ENCODE peak calls at places on chromosome 12, in seven cellular contexts. One of them, this sample, is unnamed.

GRCh38 chr12:27821259-27821973 is 41.4 kb upstream of the MANSC4 start:
- DNase-seq in left ventricle myocardium inferior: no peak
- DNase-seq in cardiac fibroblast: peak; percentile 93
- DNase-seq in GM12864: peak; percentile 37
- DNase-seq in fibroblast of villous mesenchyme: peak; percentile 76
- DNase-seq in lower lobe of right lung: no peak
- DNase-seq in dorsolateral prefrontal cortex: peak; percentile 14
- DNase-seq in this sample: peak; percentile 87

GRCh38 chr12:56840922-56841321 is 77.8 kb downstream of the HSD17B6 start:
- DNase-seq in left ventricle myocardium inferior: no peak
- DNase-seq in cardiac fibroblast: peak; percentile 46
- DNase-seq in GM12864: no peak
- DNase-seq in fibroblast of villous mesenchyme: peak; percentile 40
- DNase-seq in lower lobe of right lung: no peak
- DNase-seq in dorsolateral prefrontal cortex: no peak
- DNase-seq in this sample: peak; percentile 7

GRCh38 chr12:55188974-55189556 is 31.8 kb upstream of the OR10A7 start:
- DNase-seq in left ventricle myocardium inferior: no peak
- DNase-seq in cardiac fibroblast: peak; percentile 89
- DNase-seq in GM12864: peak; percentile 49
- DNase-seq in fibroblast of villous mesenchyme: peak; percentile 77
- DNase-seq in lower lobe of right lung: no peak
- DNase-seq in dorsolateral prefrontal cortex: peak; percentile 11
- DNase-seq in this sample: peak; percentile 80

GRCh38 chr12:3202734-3203446 is 125.7 kb downstream of the TSPAN9 start:
- DNase-seq in left ventricle myocardium inferior: no peak
- DNase-seq in cardiac fibroblast: peak; percentile 55
- DNase-seq in GM12864: no peak
- DNase-seq in fibroblast of villous mesenchyme: peak; percentile 59
- DNase-seq in lower lobe of right lung: no peak
- DNase-seq in dorsolateral prefrontal cortex: peak; percentile 83
- DNase-seq in this sample: peak; percentile 40

GRCh38 chr12:2960996-2961616 is 1.9 kb downstream of the TEAD4 start:
- DNase-seq in left ventricle myocardium inferior: no peak
- DNase-seq in cardiac fibroblast: peak; percentile 14
- DNase-seq in GM12864: no peak
- DNase-seq in fibroblast of villous mesenchyme: no peak
- DNase-seq in lower lobe of right lung: no peak
- DNase-seq in dorsolateral prefrontal cortex: no peak
- DNase-seq in this sample: no peak

GRCh38 chr12:32365473-32366064 is 33.8 kb upstream of the FGD4 start:
- DNase-seq in left ventricle myocardium inferior: peak; percentile 23
- DNase-seq in cardiac fibroblast: peak; percentile 88
- DNase-seq in GM12864: peak; percentile 33
- DNase-seq in fibroblast of villous mesenchyme: peak; percentile 79
- DNase-seq in lower lobe of right lung: no peak
- DNase-seq in dorsolateral prefrontal cortex: peak; percentile 37
- DNase-seq in this sample: peak; percentile 81

GRCh38 chr12:120951-121350 is 54.4 kb downstream of the IQSEC3 start:
- DNase-seq in left ventricle myocardium inferior: no peak
- DNase-seq in cardiac fibroblast: no peak
- DNase-seq in GM12864: no peak
- DNase-seq in fibroblast of villous mesenchyme: no peak
- DNase-seq in lower lobe of right lung: peak; percentile 3
- DNase-seq in dorsolateral prefrontal cortex: no peak
- DNase-seq in this sample: no peak

GRCh38 chr12:2064078-2064507 is 11.3 kb downstream of the CACNA1C start:
- DNase-seq in left ventricle myocardium inferior: no peak
- DNase-seq in cardiac fibroblast: peak; percentile 47
- DNase-seq in GM12864: peak; percentile 27
- DNase-seq in fibroblast of villous mesenchyme: peak; percentile 63
- DNase-seq in lower lobe of right lung: no peak
- DNase-seq in dorsolateral prefrontal cortex: no peak
- DNase-seq in this sample: peak; percentile 49

GRCh38 chr12:121955258-121956040 is 37.1 kb downstream of the CFAP251 start:
- DNase-seq in left ventricle myocardium inferior: no peak
- DNase-seq in cardiac fibroblast: peak; percentile 48
- DNase-seq in GM12864: no peak
- DNase-seq in fibroblast of villous mesenchyme: no peak
- DNase-seq in lower lobe of right lung: no peak
- DNase-seq in dorsolateral prefrontal cortex: no peak
- DNase-seq in this sample: peak; percentile 51

GRCh38 chr12:132162508-132163031 is 18.3 kb downstream of the NOC4L start:
- DNase-seq in left ventricle myocardium inferior: no peak
- DNase-seq in cardiac fibroblast: peak; percentile 84
- DNase-seq in GM12864: no peak
- DNase-seq in fibroblast of villous mesenchyme: peak; percentile 75
- DNase-seq in lower lobe of right lung: peak; percentile 59
- DNase-seq in dorsolateral prefrontal cortex: no peak
- DNase-seq in this sample: peak; percentile 79

GRCh38 chr12:85191-85666 is 18.7 kb downstream of the IQSEC3 start:
- DNase-seq in left ventricle myocardium inferior: no peak
- DNase-seq in cardiac fibroblast: no peak
- DNase-seq in GM12864: no peak
- DNase-seq in fibroblast of villous mesenchyme: no peak
- DNase-seq in lower lobe of right lung: no peak
- DNase-seq in dorsolateral prefrontal cortex: peak; percentile 87
- DNase-seq in this sample: no peak

GRCh38 chr12:63206494-63206893 is 55.5 kb upstream of the AVPR1A start:
- DNase-seq in left ventricle myocardium inferior: no peak
- DNase-seq in cardiac fibroblast: no peak
- DNase-seq in GM12864: no peak
- DNase-seq in fibroblast of villous mesenchyme: no peak
- DNase-seq in lower lobe of right lung: no peak
- DNase-seq in dorsolateral prefrontal cortex: no peak
- DNase-seq in this sample: no peak

GRCh38 chr12:9106067-9106466 is 9.7 kb downstream of the A2M start:
- DNase-seq in left ventricle myocardium inferior: no peak
- DNase-seq in cardiac fibroblast: no peak
- DNase-seq in GM12864: no peak
- DNase-seq in fibroblast of villous mesenchyme: no peak
- DNase-seq in lower lobe of right lung: no peak
- DNase-seq in dorsolateral prefrontal cortex: no peak
- DNase-seq in this sample: no peak
- H3K4me3 ChIP-seq in left ventricle myocardium inferior: no peak overlapping the region
- H3K4me3 ChIP-seq in cardiac fibroblast: no peak overlapping the region
- H3K4me3 ChIP-seq in GM12864: no peak overlapping the region
- H3K4me3 ChIP-seq in fibroblast of villous mesenchyme: no peak overlapping the region
- H3K4me3 ChIP-seq in lower lobe of right lung: no peak overlapping the region
- H3K4me3 ChIP-seq in dorsolateral prefrontal cortex: no peak overlapping the region
- H3K4me3 ChIP-seq in this sample: no peak overlapping the region

DNA sequence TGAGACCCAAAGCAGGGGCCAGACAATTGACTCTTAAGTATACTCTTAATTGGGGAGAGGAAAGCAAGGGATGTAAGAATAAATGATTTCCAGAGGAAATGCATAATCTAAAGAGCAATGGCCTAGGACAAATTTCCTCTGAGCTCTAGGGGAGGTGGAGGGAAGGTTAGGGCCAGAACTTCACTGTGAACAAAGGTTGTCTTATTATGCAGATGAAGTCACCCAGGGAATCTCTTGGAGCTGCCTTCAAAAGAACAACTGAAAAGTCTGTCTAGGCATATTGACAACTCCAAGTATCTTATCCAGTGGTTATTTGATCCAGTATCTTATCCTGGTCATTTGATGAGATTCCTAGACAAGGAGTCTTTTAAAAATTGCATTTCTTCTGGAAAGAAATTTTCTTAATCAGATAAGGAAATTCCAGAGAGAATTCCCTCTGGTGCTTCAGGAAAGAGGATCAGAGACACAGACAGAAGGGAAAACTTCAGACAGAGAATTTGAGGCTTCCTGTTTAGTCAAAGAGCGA is 16.5 kb upstream of the SMIM10L1 start:
- DNase-seq in left ventricle myocardium inferior: no peak
- DNase-seq in cardiac fibroblast: no peak
- DNase-seq in GM12864: no peak
- DNase-seq in fibroblast of villous mesenchyme: no peak
- DNase-seq in lower lobe of right lung: no peak
- DNase-seq in dorsolateral prefrontal cortex: no peak
- DNase-seq in this sample: no peak
- TF ChIP-seq CTCF in left ventricle myocardium inferior: no peak
- TF ChIP-seq CTCF in cardiac fibroblast: no peak
- TF ChIP-seq CTCF in GM12864: no peak
- TF ChIP-seq CTCF in fibroblast of villous mesenchyme: no peak
- TF ChIP-seq CTCF in lower lobe of right lung: no peak
- TF ChIP-seq CTCF in dorsolateral prefrontal cortex: no peak
- TF ChIP-seq CTCF in this sample: no peak

DNA sequence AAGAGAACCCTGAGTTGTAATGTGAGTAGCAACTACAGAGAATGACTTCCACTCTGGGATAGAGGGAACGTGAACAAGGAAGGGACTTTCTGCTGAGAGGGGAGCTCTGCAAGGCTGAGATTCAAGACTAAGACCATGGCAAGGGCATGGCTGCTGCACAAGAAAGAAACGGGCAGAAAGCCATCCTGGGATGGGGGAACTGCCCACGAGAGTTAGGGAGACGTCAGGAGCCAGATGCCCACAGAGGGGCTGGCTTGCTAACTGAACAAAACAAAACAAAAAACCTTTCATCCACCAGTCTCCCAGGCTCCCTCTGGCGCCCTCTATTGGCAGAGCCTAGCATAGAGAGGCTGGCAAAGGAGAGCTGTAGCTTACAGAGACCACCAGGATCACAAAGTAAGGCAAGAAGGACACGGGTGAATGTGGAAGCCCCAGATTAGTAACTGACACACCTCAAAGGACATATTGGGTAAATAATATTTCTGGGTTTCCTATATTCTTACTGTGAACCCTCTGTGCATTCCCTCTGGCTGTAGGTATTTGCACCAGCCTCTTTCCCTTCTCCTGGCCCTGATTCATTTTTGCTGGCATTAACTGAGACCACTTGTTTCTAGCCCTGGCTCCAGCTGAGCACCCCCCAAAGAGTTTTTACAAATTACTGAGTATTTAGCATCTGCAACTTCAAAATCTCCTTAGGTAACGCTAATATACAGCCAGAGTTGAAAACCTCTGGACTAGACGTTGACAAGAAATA is 338.3 kb downstream of the EMP1 start:
- DNase-seq in left ventricle myocardium inferior: peak; percentile 68
- DNase-seq in cardiac fibroblast: peak; percentile 61
- DNase-seq in GM12864: no peak
- DNase-seq in fibroblast of villous mesenchyme: peak; percentile 39
- DNase-seq in lower lobe of right lung: peak; percentile 72
- DNase-seq in dorsolateral prefrontal cortex: peak; percentile 41
- DNase-seq in this sample: peak; percentile 62
- H3K4me3 ChIP-seq in left ventricle myocardium inferior: peak overlapping the region; percentile 42
- H3K4me3 ChIP-seq in cardiac fibroblast: no peak overlapping the region
- H3K4me3 ChIP-seq in GM12864: no peak overlapping the region
- H3K4me3 ChIP-seq in fibroblast of villous mesenchyme: peak overlapping the region; percentile 17
- H3K4me3 ChIP-seq in lower lobe of right lung: peak overlapping the region; percentile 29
- H3K4me3 ChIP-seq in dorsolateral prefrontal cortex: peak overlapping the region; percentile 28
- H3K4me3 ChIP-seq in this sample: no peak overlapping the region

DNA sequence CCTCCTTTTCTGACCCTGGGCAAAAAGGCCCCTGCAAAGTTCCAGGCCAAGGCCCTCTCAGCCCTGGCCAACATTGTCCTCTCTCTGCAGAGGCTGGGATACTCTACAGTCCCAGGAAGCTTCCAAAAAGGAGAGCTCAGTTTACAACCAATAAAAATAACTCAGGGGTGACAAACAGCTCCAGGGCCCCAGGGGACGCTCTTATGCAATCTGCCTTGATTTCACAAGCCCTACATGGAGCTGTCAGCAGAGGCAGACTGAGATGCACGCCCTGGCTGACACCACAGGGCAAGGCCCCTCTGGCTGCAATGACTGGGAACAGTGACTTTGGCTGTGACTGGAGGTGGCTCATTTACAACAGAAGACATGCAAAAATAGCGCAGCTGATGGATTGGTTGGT is 129.0 kb upstream of the MED13L start:
- DNase-seq in left ventricle myocardium inferior: peak; percentile 92
- DNase-seq in cardiac fibroblast: peak; percentile 96
- DNase-seq in GM12864: no peak
- DNase-seq in fibroblast of villous mesenchyme: peak; percentile 96
- DNase-seq in lower lobe of right lung: peak; percentile 77
- DNase-seq in dorsolateral prefrontal cortex: no peak
- DNase-seq in this sample: peak; percentile 96
- TF ChIP-seq CTCF in left ventricle myocardium inferior: peak; percentile 48
- TF ChIP-seq CTCF in cardiac fibroblast: peak; percentile 8
- TF ChIP-seq CTCF in GM12864: no peak
- TF ChIP-seq CTCF in fibroblast of villous mesenchyme: no peak
- TF ChIP-seq CTCF in lower lobe of right lung: no peak
- TF ChIP-seq CTCF in dorsolateral prefrontal cortex: no peak
- TF ChIP-seq CTCF in this sample: peak; percentile 15

GRCh38 chr12:6827982-6828670 is at the start of gene P3H3:
- DNase-seq in left ventricle myocardium inferior: peak; percentile 45
- DNase-seq in cardiac fibroblast: peak; percentile 50
- DNase-seq in GM12864: no peak
- DNase-seq in fibroblast of villous mesenchyme: peak; percentile 49
- DNase-seq in lower lobe of right lung: no peak
- DNase-seq in dorsolateral prefrontal cortex: peak; percentile 61
- DNase-seq in this sample: peak; percentile 63

GRCh38 chr12:6826734-6827436 is 1.3 kb upstream of the P3H3 start:
- DNase-seq in left ventricle myocardium inferior: no peak
- DNase-seq in cardiac fibroblast: no peak
- DNase-seq in GM12864: no peak
- DNase-seq in fibroblast of villous mesenchyme: no peak
- DNase-seq in lower lobe of right lung: no peak
- DNase-seq in dorsolateral prefrontal cortex: no peak
- DNase-seq in this sample: no peak

GRCh38 chr12:6828671-6829531 is 694 bp downstream of the P3H3 start:
- DNase-seq in left ventricle myocardium inferior: peak; percentile 50
- DNase-seq in cardiac fibroblast: peak; percentile 56
- DNase-seq in GM12864: no peak
- DNase-seq in fibroblast of villous mesenchyme: peak; percentile 74
- DNase-seq in lower lobe of right lung: no peak
- DNase-seq in dorsolateral prefrontal cortex: peak; percentile 84
- DNase-seq in this sample: peak; percentile 39

GRCh38 chr12:6826125-6826733 is 2.0 kb upstream of the P3H3 start:
- DNase-seq in left ventricle myocardium inferior: no peak
- DNase-seq in cardiac fibroblast: no peak
- DNase-seq in GM12864: no peak
- DNase-seq in fibroblast of villous mesenchyme: no peak
- DNase-seq in lower lobe of right lung: no peak
- DNase-seq in dorsolateral prefrontal cortex: no peak
- DNase-seq in this sample: no peak

DNA sequence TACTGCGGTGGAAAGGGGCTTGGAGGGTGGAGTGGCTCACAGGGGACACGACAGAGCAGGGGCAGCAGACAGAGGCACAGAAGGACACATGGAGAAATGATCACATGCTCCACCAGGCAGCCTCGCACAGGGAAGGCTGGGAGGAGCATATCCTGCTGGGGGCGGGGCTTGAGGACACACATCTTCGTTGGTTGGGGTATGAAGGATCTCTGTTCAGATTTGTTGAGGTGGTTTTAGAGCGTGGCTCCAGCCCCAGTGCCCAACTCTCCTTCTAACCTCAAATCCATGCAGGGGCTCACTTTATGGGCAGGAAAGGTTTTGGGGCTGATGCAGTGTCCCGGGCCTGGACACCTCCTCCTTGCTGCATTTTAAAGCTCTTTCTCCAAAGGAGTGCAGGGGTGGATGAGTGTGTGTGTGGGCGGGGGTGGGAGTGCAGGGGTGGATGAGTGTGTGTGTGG is 741 bp upstream of the P3H3 start:
- DNase-seq in left ventricle myocardium inferior: peak; percentile 89
- DNase-seq in cardiac fibroblast: peak; percentile 79
- DNase-seq in GM12864: no peak
- DNase-seq in fibroblast of villous mesenchyme: peak; percentile 83
- DNase-seq in lower lobe of right lung: peak; percentile 78
- DNase-seq in dorsolateral prefrontal cortex: peak; percentile 87
- DNase-seq in this sample: peak; percentile 83
- H3K4me3 ChIP-seq in left ventricle myocardium inferior: peak overlapping the region; percentile 92
- H3K4me3 ChIP-seq in cardiac fibroblast: no peak overlapping the region
- H3K4me3 ChIP-seq in GM12864: no peak overlapping the region
- H3K4me3 ChIP-seq in fibroblast of villous mesenchyme: peak overlapping the region; percentile 44
- H3K4me3 ChIP-seq in lower lobe of right lung: no peak overlapping the region
- H3K4me3 ChIP-seq in dorsolateral prefrontal cortex: peak overlapping the region; percentile 30
- H3K4me3 ChIP-seq in this sample: peak overlapping the region; percentile 33